ENCODE peak calls at places on chromosome 12, in nine cellular contexts. Y is GF-D8; A is CD4-positive, alpha-beta T cell; B is NCI-H2029 treated with DMSO at 0.1 percent for 48 hours; E is IMR-90; G is KG1; V is right atrium auricular region; L is brain microvascular endothelial cell; O is breast epithelium. W is an unnamed sample.
A peak's percentile ranks its signal among the peaks of the same experiment; 100 is the strongest.

GRCh38 chr12:103851127-103851526 is 10.1 kb upstream of the NT5DC3 start:
- DNase-seq in E (peak; percentile 49), A (no peak), L (no peak), G (no peak), O (no peak), B (no peak), V (no peak), Y (no peak), W (no peak)

GRCh38 chr12:122790393-122791075 is 16.2 kb downstream of the CCDC62 start:
- DNase-seq in Y (no peak), G (no peak), V (no peak), E (peak; percentile 31), O (no peak), L (no peak), B (no peak), A (no peak), W (no peak)

GRCh38 chr12:88952543-88952942 is 372.3 kb upstream of the KITLG start:
- DNase-seq in L (peak; percentile 84), E (peak; percentile 81), G (no peak), B (no peak), O (no peak), V (no peak), A (no peak), Y (no peak), W (no peak)

GRCh38 chr12:14417717-14418116 is 52.2 kb downstream of the ATF7IP start:
- DNase-seq in E (peak; percentile 92), B (peak; percentile 73), A (peak; percentile 47), L (peak; percentile 96), Y (no peak), G (no peak), V (peak; percentile 69), O (no peak), W (peak; percentile 43)

GRCh38 chr12:106804668-106805067 is 30.2 kb downstream of the RIC8B start:
- DNase-seq in Y (no peak), V (no peak), A (no peak), L (no peak), E (no peak), O (no peak), G (no peak), B (no peak), W (no peak)

GRCh38 chr12:120640840-120641833 is 711 bp downstream of the CABP1 start:
- DNase-seq in V (no peak), E (peak; percentile 46), A (peak; percentile 26), L (peak; percentile 29), B (no peak), G (peak; percentile 15), O (no peak), Y (no peak), W (peak; percentile 10)

GRCh38 chr12:55728185-55728931 is 451 bp downstream of the CD63 start:
- DNase-seq in V (no peak), B (no peak), E (peak; percentile 53), L (no peak), Y (peak; percentile 13), O (peak; percentile 78), G (no peak), A (no peak), W (no peak)

GRCh38 chr12:129300011-129300410 is 446.7 kb downstream of the GLT1D1 start:
- DNase-seq in V (no peak), G (no peak), B (no peak), O (no peak), L (no peak), A (no peak), Y (no peak), E (no peak), W (no peak)

GRCh38 chr12:65427646-65428045 is 149.2 kb downstream of the MSRB3 start:
- DNase-seq in Y (no peak), G (no peak), V (no peak), A (no peak), B (no peak), E (no peak), L (no peak), O (no peak), W (no peak)

GRCh38 chr12:106098691-106099200 is 40.0 kb downstream of the NUAK1 start:
- DNase-seq in B (no peak), G (no peak), L (no peak), A (no peak), E (no peak), V (no peak), Y (no peak), O (no peak), W (no peak)

GRCh38 chr12:26034371-26035142 is 76.1 kb downstream of the RASSF8 start:
- DNase-seq in B (no peak), L (no peak), Y (no peak), E (peak; percentile 47), V (no peak), A (no peak), O (no peak), G (no peak), W (no peak)

GRCh38 chr12:11927311-11927935 is 143.3 kb upstream of the BCL2L14 start:
- DNase-seq in V (no peak), A (no peak), B (no peak), G (no peak), E (peak; percentile 28), Y (no peak), L (peak; percentile 86), O (no peak), W (no peak)